ENCODE peak calls at places on chromosomes 6 and 20, in ten cellular contexts. One of them, this sample, is unnamed.

GRCh38 chr20:48406462-48407235 is 421.1 kb downstream of the PREX1 start:
- DNase-seq in fibroblast of mammary gland: peak
- DNase-seq in prostate gland: no peak
- DNase-seq in SK-N-SH: no peak
- DNase-seq in adrenal gland: no peak
- DNase-seq in WTC11: no peak
- DNase-seq in cardiac muscle cell: no peak
- DNase-seq in D721Med: no peak
- DNase-seq in GM12878: no peak
- DNase-seq in ascending aorta: no peak
- DNase-seq in this sample: no peak

GRCh38 chr6:117530467-117531242 is 48.2 kb downstream of the DCBLD1 start:
- DNase-seq in fibroblast of mammary gland: no peak
- DNase-seq in prostate gland: no peak
- DNase-seq in SK-N-SH: no peak
- DNase-seq in adrenal gland: no peak
- DNase-seq in WTC11: no peak
- DNase-seq in cardiac muscle cell: peak
- DNase-seq in D721Med: no peak
- DNase-seq in GM12878: no peak
- DNase-seq in ascending aorta: no peak
- DNase-seq in this sample: no peak

GRCh38 chr20:63033635-63034510 is 27.1 kb upstream of the BHLHE23 start:
- DNase-seq in fibroblast of mammary gland: no peak
- DNase-seq in prostate gland: no peak
- DNase-seq in SK-N-SH: no peak
- DNase-seq in adrenal gland: no peak
- DNase-seq in WTC11: peak
- DNase-seq in cardiac muscle cell: no peak
- DNase-seq in D721Med: no peak
- DNase-seq in GM12878: no peak
- DNase-seq in ascending aorta: no peak
- DNase-seq in this sample: no peak

GRCh38 chr6:139753198-139753861 is 378.9 kb upstream of the CITED2 start:
- DNase-seq in fibroblast of mammary gland: no peak
- DNase-seq in prostate gland: no peak
- DNase-seq in SK-N-SH: no peak
- DNase-seq in adrenal gland: no peak
- DNase-seq in WTC11: no peak
- DNase-seq in cardiac muscle cell: peak
- DNase-seq in D721Med: no peak
- DNase-seq in GM12878: no peak
- DNase-seq in ascending aorta: no peak
- DNase-seq in this sample: no peak

GRCh38 chr6:32329141-32329540 is 42.6 kb downstream of the TSBP1 start:
- DNase-seq in fibroblast of mammary gland: peak
- DNase-seq in prostate gland: no peak
- DNase-seq in SK-N-SH: no peak
- DNase-seq in adrenal gland: no peak
- DNase-seq in WTC11: no peak
- DNase-seq in cardiac muscle cell: no peak
- DNase-seq in D721Med: no peak
- DNase-seq in GM12878: no peak
- DNase-seq in ascending aorta: no peak
- DNase-seq in this sample: no peak

GRCh38 chr6:127022297-127022696 is 96.2 kb upstream of the RSPO3 start:
- DNase-seq in fibroblast of mammary gland: peak
- DNase-seq in prostate gland: peak
- DNase-seq in SK-N-SH: peak
- DNase-seq in adrenal gland: peak
- DNase-seq in WTC11: no peak
- DNase-seq in cardiac muscle cell: peak
- DNase-seq in D721Med: no peak
- DNase-seq in GM12878: no peak
- DNase-seq in ascending aorta: no peak
- DNase-seq in this sample: no peak

GRCh38 chr6:56958481-56958880 is 3.6 kb downstream of the BEND6 start:
- DNase-seq in fibroblast of mammary gland: peak
- DNase-seq in prostate gland: no peak
- DNase-seq in SK-N-SH: no peak
- DNase-seq in adrenal gland: no peak
- DNase-seq in WTC11: no peak
- DNase-seq in cardiac muscle cell: no peak
- DNase-seq in D721Med: no peak
- DNase-seq in GM12878: no peak
- DNase-seq in ascending aorta: no peak
- DNase-seq in this sample: no peak

GRCh38 chr6:147299035-147299434 is 94.8 kb downstream of the STXBP5 start:
- DNase-seq in fibroblast of mammary gland: no peak
- DNase-seq in prostate gland: no peak
- DNase-seq in SK-N-SH: no peak
- DNase-seq in adrenal gland: no peak
- DNase-seq in WTC11: no peak
- DNase-seq in cardiac muscle cell: no peak
- DNase-seq in D721Med: no peak
- DNase-seq in GM12878: no peak
- DNase-seq in ascending aorta: no peak
- DNase-seq in this sample: no peak

GRCh38 chr6:135073757-135074393 is 19.3 kb upstream of the HBS1L start:
- DNase-seq in fibroblast of mammary gland: no peak
- DNase-seq in prostate gland: no peak
- DNase-seq in SK-N-SH: no peak
- DNase-seq in adrenal gland: no peak
- DNase-seq in WTC11: no peak
- DNase-seq in cardiac muscle cell: no peak
- DNase-seq in D721Med: no peak
- DNase-seq in GM12878: no peak
- DNase-seq in ascending aorta: no peak
- DNase-seq in this sample: no peak

GRCh38 chr6:38673397-38674165 is 29.4 kb downstream of the GLO1 start:
- DNase-seq in fibroblast of mammary gland: no peak
- DNase-seq in prostate gland: no peak
- DNase-seq in SK-N-SH: no peak
- DNase-seq in adrenal gland: no peak
- DNase-seq in WTC11: no peak
- DNase-seq in cardiac muscle cell: no peak
- DNase-seq in D721Med: no peak
- DNase-seq in GM12878: peak
- DNase-seq in ascending aorta: no peak
- DNase-seq in this sample: no peak

GRCh38 chr6:98486052-98486451 is 348.3 kb upstream of the POU3F2 start:
- DNase-seq in fibroblast of mammary gland: no peak
- DNase-seq in prostate gland: no peak
- DNase-seq in SK-N-SH: peak
- DNase-seq in adrenal gland: no peak
- DNase-seq in WTC11: no peak
- DNase-seq in cardiac muscle cell: no peak
- DNase-seq in D721Med: no peak
- DNase-seq in GM12878: no peak
- DNase-seq in ascending aorta: no peak
- DNase-seq in this sample: no peak

GRCh38 chr6:168088161-168089106 is 9.4 kb upstream of the FRMD1 start:
- DNase-seq in fibroblast of mammary gland: peak
- DNase-seq in prostate gland: no peak
- DNase-seq in SK-N-SH: no peak
- DNase-seq in adrenal gland: peak
- DNase-seq in WTC11: peak
- DNase-seq in cardiac muscle cell: peak
- DNase-seq in D721Med: no peak
- DNase-seq in GM12878: no peak
- DNase-seq in ascending aorta: no peak
- DNase-seq in this sample: no peak

GRCh38 chr6:25961619-25962367 is 809 bp upstream of the TRIM38 start:
- DNase-seq in fibroblast of mammary gland: peak
- DNase-seq in prostate gland: no peak
- DNase-seq in SK-N-SH: no peak
- DNase-seq in adrenal gland: no peak
- DNase-seq in WTC11: no peak
- DNase-seq in cardiac muscle cell: no peak
- DNase-seq in D721Med: no peak
- DNase-seq in GM12878: no peak
- DNase-seq in ascending aorta: no peak
- DNase-seq in this sample: no peak

GRCh38 chr20:3454821-3455220 is 16.0 kb upstream of the ATRN start:
- DNase-seq in fibroblast of mammary gland: no peak
- DNase-seq in prostate gland: no peak
- DNase-seq in SK-N-SH: no peak
- DNase-seq in adrenal gland: no peak
- DNase-seq in WTC11: no peak
- DNase-seq in cardiac muscle cell: no peak
- DNase-seq in D721Med: no peak
- DNase-seq in GM12878: no peak
- DNase-seq in ascending aorta: no peak
- DNase-seq in this sample: no peak
- TF ChIP-seq CTCF in fibroblast of mammary gland: no peak
- TF ChIP-seq CTCF in prostate gland: no peak
- TF ChIP-seq CTCF in SK-N-SH: no peak
- TF ChIP-seq CTCF in adrenal gland: no peak
- TF ChIP-seq CTCF in WTC11: no peak
- TF ChIP-seq CTCF in cardiac muscle cell: no peak
- TF ChIP-seq CTCF in D721Med: no peak
- TF ChIP-seq CTCF in GM12878: no peak
- TF ChIP-seq CTCF in ascending aorta: no peak
- TF ChIP-seq CTCF in this sample: no peak

DNA sequence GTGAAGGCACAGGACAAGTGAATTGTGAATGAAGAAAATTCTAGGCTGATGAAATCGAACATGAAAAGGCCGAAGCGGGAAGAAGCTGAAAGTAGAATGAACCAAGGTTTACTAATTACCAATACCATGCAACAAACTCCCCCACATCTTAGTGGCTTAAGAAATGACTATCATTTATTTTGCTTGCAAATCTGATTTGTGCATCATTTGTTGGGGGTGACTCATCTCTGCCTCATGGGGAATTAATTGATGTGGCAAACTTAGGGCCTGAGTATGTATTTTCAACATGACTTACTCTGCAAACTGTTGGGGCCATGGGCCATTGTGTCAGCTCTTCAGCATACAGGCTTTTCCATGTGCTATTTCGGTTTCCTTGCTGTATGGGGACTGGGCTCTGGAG is 26.8 kb downstream of the PPP1R14C start:
- DNase-seq in fibroblast of mammary gland: peak
- DNase-seq in prostate gland: no peak
- DNase-seq in SK-N-SH: no peak
- DNase-seq in adrenal gland: no peak
- DNase-seq in WTC11: no peak
- DNase-seq in cardiac muscle cell: peak
- DNase-seq in D721Med: no peak
- DNase-seq in GM12878: no peak
- DNase-seq in ascending aorta: no peak
- DNase-seq in this sample: no peak
- TF ChIP-seq CTCF in fibroblast of mammary gland: no peak
- TF ChIP-seq CTCF in prostate gland: no peak
- TF ChIP-seq CTCF in SK-N-SH: no peak
- TF ChIP-seq CTCF in adrenal gland: no peak
- TF ChIP-seq CTCF in WTC11: no peak
- TF ChIP-seq CTCF in cardiac muscle cell: no peak
- TF ChIP-seq CTCF in D721Med: no peak
- TF ChIP-seq CTCF in GM12878: no peak
- TF ChIP-seq CTCF in ascending aorta: no peak
- TF ChIP-seq CTCF in this sample: no peak

DNA sequence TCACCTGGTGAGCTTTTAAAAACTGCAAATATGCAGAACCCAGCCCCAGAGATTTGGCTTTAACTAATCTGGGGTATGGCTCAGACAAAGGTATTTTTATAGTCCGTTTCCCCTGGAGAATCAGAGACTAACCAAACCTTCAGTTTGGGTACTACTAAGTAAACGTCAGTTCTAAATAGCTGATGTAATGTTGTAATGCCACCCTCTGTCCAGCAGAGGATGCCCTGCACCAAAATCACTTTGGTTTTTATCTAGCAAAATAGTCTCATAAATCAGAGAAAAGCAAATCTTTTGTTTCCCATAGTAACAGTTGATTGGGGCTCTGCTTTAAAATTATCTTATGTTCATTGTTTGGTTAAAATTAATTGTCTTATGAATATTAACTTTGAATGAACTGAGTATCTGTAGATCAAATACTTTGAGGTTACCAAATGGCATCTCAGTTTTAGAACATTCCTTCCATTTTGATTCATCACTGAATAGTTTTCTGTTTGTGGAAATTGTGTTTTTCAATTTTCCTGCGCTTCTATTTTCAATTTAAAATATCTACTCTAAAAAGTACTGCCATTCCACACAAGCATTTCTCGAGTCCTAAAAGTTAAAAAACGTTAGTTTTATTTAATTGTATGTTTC is 278.3 kb upstream of the PLCB4 start:
- DNase-seq in fibroblast of mammary gland: peak
- DNase-seq in prostate gland: no peak
- DNase-seq in SK-N-SH: peak
- DNase-seq in adrenal gland: peak
- DNase-seq in WTC11: peak
- DNase-seq in cardiac muscle cell: peak
- DNase-seq in D721Med: no peak
- DNase-seq in GM12878: no peak
- DNase-seq in ascending aorta: no peak
- DNase-seq in this sample: no peak
- TF ChIP-seq CTCF in fibroblast of mammary gland: peak
- TF ChIP-seq CTCF in prostate gland: peak
- TF ChIP-seq CTCF in SK-N-SH: peak
- TF ChIP-seq CTCF in adrenal gland: peak
- TF ChIP-seq CTCF in WTC11: peak
- TF ChIP-seq CTCF in cardiac muscle cell: peak
- TF ChIP-seq CTCF in D721Med: peak
- TF ChIP-seq CTCF in GM12878: peak
- TF ChIP-seq CTCF in ascending aorta: peak
- TF ChIP-seq CTCF in this sample: peak

GRCh38 chr6:15506066-15506465 is 156.8 kb downstream of the DTNBP1 start:
- DNase-seq in fibroblast of mammary gland: no peak
- DNase-seq in prostate gland: no peak
- DNase-seq in SK-N-SH: no peak
- DNase-seq in adrenal gland: no peak
- DNase-seq in WTC11: no peak
- DNase-seq in cardiac muscle cell: no peak
- DNase-seq in D721Med: no peak
- DNase-seq in GM12878: no peak
- DNase-seq in ascending aorta: no peak
- DNase-seq in this sample: no peak

GRCh38 chr6:15505463-15505918 is 157.3 kb downstream of the DTNBP1 start:
- DNase-seq in fibroblast of mammary gland: no peak
- DNase-seq in prostate gland: no peak
- DNase-seq in SK-N-SH: no peak
- DNase-seq in adrenal gland: no peak
- DNase-seq in WTC11: no peak
- DNase-seq in cardiac muscle cell: no peak
- DNase-seq in D721Med: no peak
- DNase-seq in GM12878: no peak
- DNase-seq in ascending aorta: no peak
- DNase-seq in this sample: no peak

GRCh38 chr6:15504040-15504491 is 158.8 kb downstream of the DTNBP1 start:
- DNase-seq in fibroblast of mammary gland: peak
- DNase-seq in prostate gland: peak
- DNase-seq in SK-N-SH: peak
- DNase-seq in adrenal gland: peak
- DNase-seq in WTC11: no peak
- DNase-seq in cardiac muscle cell: peak
- DNase-seq in D721Med: no peak
- DNase-seq in GM12878: no peak
- DNase-seq in ascending aorta: no peak
- DNase-seq in this sample: no peak

GRCh38 chr6:15503346-15503680 is 159.5 kb downstream of the DTNBP1 start:
- DNase-seq in fibroblast of mammary gland: no peak
- DNase-seq in prostate gland: no peak
- DNase-seq in SK-N-SH: no peak
- DNase-seq in adrenal gland: peak
- DNase-seq in WTC11: no peak
- DNase-seq in cardiac muscle cell: no peak
- DNase-seq in D721Med: no peak
- DNase-seq in GM12878: no peak
- DNase-seq in ascending aorta: no peak
- DNase-seq in this sample: no peak

GRCh38 chr6:15504581-15505350 is 158.1 kb downstream of the DTNBP1 start:
- DNase-seq in fibroblast of mammary gland: peak
- DNase-seq in prostate gland: peak
- DNase-seq in SK-N-SH: peak
- DNase-seq in adrenal gland: peak
- DNase-seq in WTC11: no peak
- DNase-seq in cardiac muscle cell: peak
- DNase-seq in D721Med: no peak
- DNase-seq in GM12878: no peak
- DNase-seq in ascending aorta: no peak
- DNase-seq in this sample: no peak
- TF ChIP-seq CTCF in fibroblast of mammary gland: no peak
- TF ChIP-seq CTCF in prostate gland: no peak
- TF ChIP-seq CTCF in SK-N-SH: no peak
- TF ChIP-seq CTCF in adrenal gland: no peak
- TF ChIP-seq CTCF in WTC11: no peak
- TF ChIP-seq CTCF in cardiac muscle cell: no peak
- TF ChIP-seq CTCF in D721Med: no peak
- TF ChIP-seq CTCF in GM12878: no peak
- TF ChIP-seq CTCF in ascending aorta: no peak
- TF ChIP-seq CTCF in this sample: no peak

This sample was measured in natural killer cell.